ENCODE peak calls at places on chromosomes 13 and 19, in eight cellular contexts. One of them, this sample, is unnamed.

GRCh38 chr19:38977445-38978314 is 2.1 kb upstream of the FBXO17 start:
- DNase-seq in GM12878: peak; percentile 80
- DNase-seq in NB4: no peak
- DNase-seq in HepG2: no peak
- DNase-seq in H1: no peak
- DNase-seq in K562: no peak
- DNase-seq in endothelial cell of umbilical vein: no peak
- DNase-seq in A549: no peak
- DNase-seq in this sample: no peak

GRCh38 chr13:28488376-28489005 is 6.4 kb downstream of the FLT1 start:
- DNase-seq in endothelial cell of umbilical vein: no peak
- DNase-seq in GM12878: no peak
- DNase-seq in A549: no peak
- DNase-seq in H1: no peak
- DNase-seq in K562: no peak
- DNase-seq in HepG2: no peak
- DNase-seq in NB4: peak; percentile 74
- DNase-seq in this sample: no peak

GRCh38 chr13:110683203-110683883 is 22.6 kb downstream of the CARS2 start:
- DNase-seq in NB4: no peak
- DNase-seq in GM12878: no peak
- DNase-seq in HepG2: peak; percentile 52
- DNase-seq in K562: no peak
- DNase-seq in H1: no peak
- DNase-seq in endothelial cell of umbilical vein: peak; percentile 48
- DNase-seq in A549: no peak
- DNase-seq in this sample: no peak

GRCh38 chr19:1503089-1503924 is 9.5 kb downstream of the ADAMTSL5 start:
- DNase-seq in K562: peak; percentile 76
- DNase-seq in GM12878: no peak
- DNase-seq in HepG2: no peak
- DNase-seq in NB4: peak; percentile 53
- DNase-seq in H1: peak; percentile 93
- DNase-seq in A549: peak; percentile 25
- DNase-seq in endothelial cell of umbilical vein: no peak
- DNase-seq in this sample: peak; percentile 82

GRCh38 chr19:51441410-51442390 is 16.6 kb downstream of the SIGLEC8 start:
- DNase-seq in endothelial cell of umbilical vein: no peak
- DNase-seq in NB4: peak; percentile 91
- DNase-seq in GM12878: peak; percentile 91
- DNase-seq in K562: peak; percentile 52
- DNase-seq in HepG2: no peak
- DNase-seq in H1: no peak
- DNase-seq in A549: no peak
- DNase-seq in this sample: no peak

GRCh38 chr13:39148513-39148961 is 110.3 kb downstream of the NHLRC3 start:
- DNase-seq in GM12878: no peak
- DNase-seq in A549: no peak
- DNase-seq in H1: no peak
- DNase-seq in endothelial cell of umbilical vein: no peak
- DNase-seq in NB4: peak; percentile 72
- DNase-seq in K562: no peak
- DNase-seq in HepG2: no peak
- DNase-seq in this sample: no peak

GRCh38 chr19:35713904-35714440 is 3.8 kb upstream of the KMT2B start:
- DNase-seq in NB4: no peak
- DNase-seq in K562: no peak
- DNase-seq in endothelial cell of umbilical vein: no peak
- DNase-seq in A549: no peak
- DNase-seq in HepG2: no peak
- DNase-seq in GM12878: no peak
- DNase-seq in H1: no peak
- DNase-seq in this sample: no peak

GRCh38 chr19:37966211-37967072 is 59.4 kb downstream of the SIPA1L3 start:
- DNase-seq in H1: no peak
- DNase-seq in endothelial cell of umbilical vein: no peak
- DNase-seq in A549: no peak
- DNase-seq in K562: no peak
- DNase-seq in HepG2: no peak
- DNase-seq in GM12878: no peak
- DNase-seq in NB4: no peak
- DNase-seq in this sample: no peak

GRCh38 chr13:87129602-87130300 is 541.4 kb upstream of the SLITRK5 start:
- DNase-seq in GM12878: no peak
- DNase-seq in A549: no peak
- DNase-seq in endothelial cell of umbilical vein: no peak
- DNase-seq in HepG2: no peak
- DNase-seq in K562: no peak
- DNase-seq in H1: no peak
- DNase-seq in NB4: no peak
- DNase-seq in this sample: no peak

GRCh38 chr13:41465215-41465907 is 8.0 kb downstream of the RGCC start:
- DNase-seq in NB4: peak; percentile 93
- DNase-seq in H1: no peak
- DNase-seq in GM12878: peak; percentile 88
- DNase-seq in HepG2: no peak
- DNase-seq in endothelial cell of umbilical vein: peak; percentile 96
- DNase-seq in K562: peak; percentile 29
- DNase-seq in A549: no peak
- DNase-seq in this sample: no peak

GRCh38 chr13:102825921-102826706 is 19.7 kb upstream of the ERCC5 start:
- DNase-seq in H1: no peak
- DNase-seq in A549: no peak
- DNase-seq in HepG2: no peak
- DNase-seq in endothelial cell of umbilical vein: peak; percentile 58
- DNase-seq in K562: no peak
- DNase-seq in GM12878: no peak
- DNase-seq in NB4: peak; percentile 40
- DNase-seq in this sample: no peak

GRCh38 chr13:95833713-95834112 is 156.8 kb downstream of the DNAJC3 start:
- DNase-seq in H1: no peak
- DNase-seq in NB4: no peak
- DNase-seq in A549: no peak
- DNase-seq in endothelial cell of umbilical vein: peak; percentile 82
- DNase-seq in GM12878: no peak
- DNase-seq in HepG2: no peak
- DNase-seq in K562: no peak
- DNase-seq in this sample: no peak

GRCh38 chr13:95833126-95833525 is 156.2 kb downstream of the DNAJC3 start:
- DNase-seq in GM12878: no peak
- DNase-seq in A549: no peak
- DNase-seq in H1: no peak
- DNase-seq in endothelial cell of umbilical vein: no peak
- DNase-seq in NB4: no peak
- DNase-seq in K562: no peak
- DNase-seq in HepG2: no peak
- DNase-seq in this sample: no peak

DNA sequence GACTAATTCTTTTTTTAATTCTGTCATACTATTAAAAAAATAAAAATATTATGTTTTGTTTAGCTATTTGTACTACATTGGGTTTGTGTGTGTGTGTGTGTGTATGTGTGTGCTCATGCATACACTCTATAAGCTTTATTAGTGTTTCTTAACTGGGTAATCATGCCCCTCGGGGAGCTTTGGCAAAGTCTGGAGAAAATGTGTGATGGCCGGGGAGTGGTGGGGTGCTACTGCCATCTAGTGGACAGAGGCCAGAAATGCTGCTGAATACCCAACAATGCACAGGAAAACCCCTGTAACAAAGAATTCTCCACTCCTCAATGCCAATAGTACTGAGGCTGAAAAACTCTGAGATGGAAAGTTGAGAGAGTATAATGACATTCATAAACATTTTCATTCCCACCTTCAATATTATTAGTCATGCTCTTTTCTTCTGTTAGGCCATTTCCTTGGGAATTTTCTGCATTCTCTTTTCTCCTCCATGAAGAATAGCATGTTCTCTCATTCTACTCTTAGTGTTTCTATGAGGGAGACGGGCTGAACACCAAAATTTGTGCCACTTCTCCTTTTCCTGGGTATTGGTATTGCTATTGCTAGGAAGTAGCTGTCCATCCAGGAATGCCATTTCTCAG is 157.3 kb downstream of the DNAJC3 start:
- DNase-seq in HepG2: peak; percentile 32
- DNase-seq in NB4: peak; percentile 80
- DNase-seq in A549: peak; percentile 26
- DNase-seq in H1: peak; percentile 81
- DNase-seq in GM12878: peak; percentile 28
- DNase-seq in K562: peak; percentile 63
- DNase-seq in endothelial cell of umbilical vein: peak; percentile 81
- DNase-seq in this sample: peak; percentile 63
- TF ChIP-seq MAX in HepG2: no peak
- TF ChIP-seq MAX in NB4: peak; percentile 63
- TF ChIP-seq MAX in A549: no peak
- TF ChIP-seq MAX in H1: no peak
- TF ChIP-seq MAX in GM12878: no peak
- TF ChIP-seq MAX in K562: no peak
- TF ChIP-seq MAX in endothelial cell of umbilical vein: no peak
- TF ChIP-seq MAX in this sample: no peak

GRCh38 chr13:31923134-31923763 is 108.3 kb upstream of the FRY start:
- DNase-seq in endothelial cell of umbilical vein: no peak
- DNase-seq in A549: no peak
- DNase-seq in H1: no peak
- DNase-seq in NB4: no peak
- DNase-seq in K562: no peak
- DNase-seq in GM12878: no peak
- DNase-seq in HepG2: peak; percentile 3
- DNase-seq in this sample: no peak

GRCh38 chr13:31918707-31919106 is 112.9 kb upstream of the FRY start:
- DNase-seq in H1: no peak
- DNase-seq in A549: no peak
- DNase-seq in HepG2: no peak
- DNase-seq in NB4: no peak
- DNase-seq in endothelial cell of umbilical vein: no peak
- DNase-seq in K562: no peak
- DNase-seq in GM12878: no peak
- DNase-seq in this sample: no peak

GRCh38 chr13:31922724-31923123 is 108.8 kb upstream of the FRY start:
- DNase-seq in H1: no peak
- DNase-seq in HepG2: no peak
- DNase-seq in endothelial cell of umbilical vein: no peak
- DNase-seq in K562: no peak
- DNase-seq in GM12878: no peak
- DNase-seq in A549: no peak
- DNase-seq in NB4: no peak
- DNase-seq in this sample: no peak

GRCh38 chr13:31919241-31919640 is 112.3 kb upstream of the FRY start:
- DNase-seq in K562: no peak
- DNase-seq in HepG2: no peak
- DNase-seq in H1: no peak
- DNase-seq in GM12878: no peak
- DNase-seq in NB4: no peak
- DNase-seq in A549: no peak
- DNase-seq in endothelial cell of umbilical vein: no peak
- DNase-seq in this sample: no peak

GRCh38 chr13:31920301-31920818 is 111.2 kb upstream of the FRY start:
- DNase-seq in NB4: peak; percentile 36
- DNase-seq in HepG2: no peak
- DNase-seq in endothelial cell of umbilical vein: no peak
- DNase-seq in K562: no peak
- DNase-seq in GM12878: no peak
- DNase-seq in H1: no peak
- DNase-seq in A549: no peak
- DNase-seq in this sample: no peak
- TF ChIP-seq MAX in NB4: no peak
- TF ChIP-seq MAX in HepG2: no peak
- TF ChIP-seq MAX in endothelial cell of umbilical vein: no peak
- TF ChIP-seq MAX in K562: no peak
- TF ChIP-seq MAX in GM12878: no peak
- TF ChIP-seq MAX in H1: no peak
- TF ChIP-seq MAX in A549: no peak
- TF ChIP-seq MAX in this sample: no peak

GRCh38 chr13:114338959-114339358 is 24.7 kb downstream of the CHAMP1 start:
- DNase-seq in H1: no peak
- DNase-seq in K562: no peak
- DNase-seq in endothelial cell of umbilical vein: no peak
- DNase-seq in NB4: no peak
- DNase-seq in GM12878: no peak
- DNase-seq in HepG2: no peak
- DNase-seq in A549: no peak
- DNase-seq in this sample: no peak

GRCh38 chr13:114334305-114335053 is 20.2 kb downstream of the CHAMP1 start:
- DNase-seq in GM12878: no peak
- DNase-seq in NB4: no peak
- DNase-seq in A549: no peak
- DNase-seq in H1: no peak
- DNase-seq in endothelial cell of umbilical vein: no peak
- DNase-seq in HepG2: no peak
- DNase-seq in K562: no peak
- DNase-seq in this sample: no peak

GRCh38 chr13:114341003-114341777 is 26.9 kb downstream of the CHAMP1 start:
- DNase-seq in HepG2: no peak
- DNase-seq in endothelial cell of umbilical vein: no peak
- DNase-seq in A549: no peak
- DNase-seq in NB4: no peak
- DNase-seq in GM12878: no peak
- DNase-seq in K562: no peak
- DNase-seq in H1: no peak
- DNase-seq in this sample: no peak

DNA sequence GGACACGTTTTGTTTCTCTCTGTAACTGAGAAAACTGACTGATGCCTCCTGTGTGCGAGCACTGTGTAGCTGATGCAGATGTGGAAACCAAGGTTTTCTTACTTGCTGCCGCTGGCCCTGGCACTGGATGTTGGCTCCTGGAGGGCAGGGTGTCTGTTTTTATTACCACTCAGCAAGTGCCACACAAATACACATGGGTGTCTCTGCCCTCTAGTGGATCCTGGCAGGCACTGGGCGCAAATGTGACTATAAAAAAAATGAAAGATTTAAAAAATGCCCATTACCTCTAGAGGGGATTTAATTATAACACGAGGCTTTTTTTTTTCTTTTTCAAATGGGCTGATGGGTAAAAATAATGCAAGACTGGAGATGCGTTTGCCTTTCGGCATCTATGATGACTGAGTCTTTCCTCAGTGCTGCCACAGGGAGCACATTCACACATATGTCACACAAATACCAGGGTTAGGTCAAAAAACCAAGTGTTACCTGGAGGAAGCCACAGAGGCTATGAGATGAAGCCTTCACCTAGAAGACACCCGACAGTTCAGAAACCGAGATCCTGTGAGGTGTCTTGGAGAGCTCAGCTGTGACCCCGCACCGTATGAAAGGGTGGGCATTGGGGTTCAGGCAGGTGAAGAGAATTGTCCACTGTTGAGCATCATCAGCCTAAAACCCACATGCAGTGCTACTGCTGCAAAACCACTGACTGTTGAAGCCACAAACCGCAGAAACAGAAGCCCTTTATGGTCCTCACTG is 25.7 kb downstream of the CHAMP1 start:
- DNase-seq in GM12878: no peak
- DNase-seq in NB4: peak; percentile 77
- DNase-seq in A549: peak; percentile 32
- DNase-seq in endothelial cell of umbilical vein: peak; percentile 52
- DNase-seq in H1: no peak
- DNase-seq in K562: no peak
- DNase-seq in HepG2: peak; percentile 22
- DNase-seq in this sample: no peak
- TF ChIP-seq MAX in GM12878: no peak
- TF ChIP-seq MAX in NB4: peak; percentile 69
- TF ChIP-seq MAX in A549: no peak
- TF ChIP-seq MAX in endothelial cell of umbilical vein: no peak
- TF ChIP-seq MAX in H1: no peak
- TF ChIP-seq MAX in K562: no peak
- TF ChIP-seq MAX in HepG2: no peak
- TF ChIP-seq MAX in this sample: no peak

GRCh38 chr13:40172878-40173277 is 493.6 kb downstream of the FOXO1 start:
- DNase-seq in A549: no peak
- DNase-seq in HepG2: no peak
- DNase-seq in endothelial cell of umbilical vein: no peak
- DNase-seq in K562: no peak
- DNase-seq in H1: no peak
- DNase-seq in GM12878: no peak
- DNase-seq in NB4: no peak
- DNase-seq in this sample: no peak
- TF ChIP-seq MAX in A549: no peak
- TF ChIP-seq MAX in HepG2: no peak
- TF ChIP-seq MAX in endothelial cell of umbilical vein: no peak
- TF ChIP-seq MAX in K562: no peak
- TF ChIP-seq MAX in H1: no peak
- TF ChIP-seq MAX in GM12878: no peak
- TF ChIP-seq MAX in NB4: no peak
- TF ChIP-seq MAX in this sample: no peak